ENCODE peak calls at places on chromosome 13, in seven cellular contexts. P is HCT116, O is GM23248, X is neural progenitor cell, D is hepatocyte, S is GM23338, V is PC-3. E is an unnamed sample.

GRCh38 chr13:112972867-112973576 is 4.0 kb downstream of the MCF2L start:
- DNase-seq in P (no peak), O (no peak), X (no peak), D (no peak), S (no peak), V (no peak), E (no peak)

GRCh38 chr13:113991191-113991669 is 17.4 kb upstream of the C13orf46 start:
- DNase-seq in P (no peak), O (no peak), X (no peak), D (no peak), S (no peak), V (no peak), E (no peak)

GRCh38 chr13:50979187-50979586 is 69.6 kb downstream of the RNASEH2B start:
- DNase-seq in P (no peak), O (no peak), X (no peak), D (no peak), S (no peak), V (no peak), E (no peak)

GRCh38 chr13:37602743-37603381 is 4.3 kb upstream of the POSTN start:
- DNase-seq in P (no peak), O (peak; percentile 70), X (no peak), D (peak; percentile 10), S (no peak), V (peak; percentile 6), E (no peak)

GRCh38 chr13:113405481-113406300 is 41.8 kb upstream of the GRTP1 start:
- DNase-seq in P (no peak), O (no peak), X (no peak), D (no peak), S (no peak), V (no peak), E (no peak)

GRCh38 chr13:40127476-40127875 is 472.0 kb downstream of the COG6 start:
- DNase-seq in P (no peak), O (no peak), X (no peak), D (no peak), S (no peak), V (no peak), E (peak; percentile 63)

GRCh38 chr13:98413796-98414195 is 163.1 kb downstream of the STK24 start:
- DNase-seq in P (no peak), O (no peak), X (no peak), D (no peak), S (peak; percentile 21), V (no peak), E (no peak)

GRCh38 chr13:72304121-72304745 is 423.2 kb downstream of the MZT1 start:
- DNase-seq in P (no peak), O (no peak), X (no peak), D (no peak), S (no peak), V (no peak), E (no peak)

GRCh38 chr13:75353786-75354193 is 128.2 kb downstream of the TBC1D4 start:
- DNase-seq in P (no peak), O (peak; percentile 59), X (no peak), D (no peak), S (no peak), V (no peak), E (peak; percentile 90)

GRCh38 chr13:44108345-44108858 is 228.7 kb downstream of the LACC1 start:
- DNase-seq in P (no peak), O (no peak), X (no peak), D (peak; percentile 83), S (no peak), V (peak; percentile 74), E (no peak)

GRCh38 chr13:87671824-87672603 is 843 bp downstream of the SLITRK5 start:
- DNase-seq in P (no peak), O (peak; percentile 9), X (peak; percentile 62), D (peak; percentile 11), S (peak; percentile 58), V (no peak), E (no peak)

GRCh38 chr13:50389726-50390125 is 374.5 kb downstream of the KCNRG start:
- DNase-seq in P (no peak), O (no peak), X (no peak), D (no peak), S (no peak), V (no peak), E (no peak)

GRCh38 chr13:50275392-50276063 is 260.3 kb downstream of the KCNRG start:
- DNase-seq in P (no peak), O (peak; percentile 21), X (no peak), D (peak; percentile 36), S (no peak), V (no peak), E (no peak)

GRCh38 chr13:42405665-42406390 is 133.9 kb downstream of the AKAP11 start:
- DNase-seq in P (no peak), O (peak; percentile 44), X (no peak), D (no peak), S (no peak), V (peak; percentile 10), E (no peak)

GRCh38 chr13:49927755-49928154 is 8.4 kb downstream of the SPRYD7 start:
- DNase-seq in P (no peak), O (peak; percentile 75), X (no peak), D (no peak), S (no peak), V (no peak), E (no peak)

GRCh38 chr13:57424379-57424778 is 207.2 kb upstream of the PCDH17 start:
- DNase-seq in P (no peak), O (no peak), X (no peak), D (no peak), S (no peak), V (no peak), E (no peak)

GRCh38 chr13:98370806-98371553 is 193.9 kb upstream of the RNF113B start:
- DNase-seq in P (no peak), O (peak; percentile 91), X (no peak), D (peak; percentile 35), S (no peak), V (no peak), E (no peak)

GRCh38 chr13:37201081-37201480 is 95.6 kb upstream of the CSNK1A1L start:
- DNase-seq in P (no peak), O (no peak), X (no peak), D (no peak), S (no peak), V (no peak), E (no peak)

GRCh38 chr13:94414141-94414540 is 65.3 kb downstream of the DCT start:
- DNase-seq in P (no peak), O (no peak), X (no peak), D (no peak), S (no peak), V (no peak), E (no peak)

GRCh38 chr13:94415484-94415883 is 64.0 kb downstream of the DCT start:
- DNase-seq in P (no peak), O (no peak), X (peak; percentile 17), D (no peak), S (no peak), V (no peak), E (no peak)

GRCh38 chr13:94417294-94417693 is 62.2 kb downstream of the DCT start:
- DNase-seq in P (no peak), O (no peak), X (no peak), D (no peak), S (no peak), V (no peak), E (no peak)

GRCh38 chr13:94419304-94419943 is 60.1 kb downstream of the DCT start:
- DNase-seq in P (no peak), O (peak; percentile 87), X (no peak), D (no peak), S (no peak), V (peak; percentile 72), E (no peak)

DNA sequence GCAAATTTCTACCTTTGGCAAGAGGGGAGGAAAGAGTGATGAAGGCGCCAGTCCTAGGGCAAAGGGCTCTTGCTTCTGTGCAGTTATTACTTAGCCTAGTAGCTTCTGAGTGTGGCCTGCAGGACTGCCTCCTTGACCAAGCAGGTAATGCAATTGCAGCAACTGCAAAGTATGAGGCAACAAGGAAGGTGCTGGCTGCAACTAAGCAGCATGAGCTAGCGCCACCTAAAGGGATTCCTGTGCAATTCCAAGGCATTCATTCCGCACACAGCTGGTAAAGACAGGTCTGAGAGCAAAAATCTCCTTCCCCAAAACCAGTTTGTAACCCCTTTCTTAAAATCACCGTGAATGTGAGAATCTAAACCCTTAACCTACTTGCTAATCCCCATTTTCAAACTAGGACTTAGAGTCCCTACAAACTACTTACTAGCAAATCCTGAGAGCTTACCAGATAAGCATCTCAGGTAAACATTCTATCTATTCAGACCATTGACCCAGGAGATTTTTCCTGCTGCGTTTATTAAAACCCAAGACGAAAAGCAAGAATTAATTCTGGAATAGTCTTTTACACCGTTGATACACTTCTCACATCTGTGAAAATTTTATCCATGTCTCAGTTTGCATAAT is 62.9 kb downstream of the DCT start:
- DNase-seq in P (peak; percentile 51), O (peak; percentile 43), X (peak; percentile 83), D (peak; percentile 71), S (peak; percentile 94), V (peak; percentile 49), E (no peak)
- TF ChIP-seq EZH2phosphoT487 in P (no peak), O (no peak), X (no peak), D (no peak), S (no peak), V (no peak), E (no peak)

GRCh38 chr13:48862572-48862971 is 113.1 kb upstream of the FNDC3A start:
- DNase-seq in P (no peak), O (no peak), X (no peak), D (no peak), S (no peak), V (no peak), E (no peak)
- H3K4me3 ChIP-seq in P (no peak overlapping the region), O (no peak overlapping the region), X (no peak overlapping the region), D (no peak overlapping the region), S (no peak overlapping the region), V (no peak overlapping the region), E (no peak overlapping the region)

GRCh38 chr13:45519473-45519872 is 54.7 kb downstream of the COG3 start:
- DNase-seq in P (no peak), O (no peak), X (no peak), D (no peak), S (no peak), V (no peak), E (no peak)

GRCh38 chr13:45518525-45519235 is 53.9 kb downstream of the COG3 start:
- DNase-seq in P (no peak), O (peak; percentile 87), X (no peak), D (no peak), S (no peak), V (peak; percentile 79), E (no peak)

GRCh38 chr13:45521292-45521691 is 56.6 kb downstream of the COG3 start:
- DNase-seq in P (no peak), O (peak; percentile 50), X (no peak), D (peak; percentile 35), S (no peak), V (peak; percentile 79), E (no peak)

GRCh38 chr13:45527699-45528462 is 63.1 kb downstream of the COG3 start:
- DNase-seq in P (no peak), O (no peak), X (no peak), D (peak; percentile 42), S (no peak), V (peak; percentile 84), E (no peak)

GRCh38 chr13:45522571-45522970 is 57.8 kb downstream of the COG3 start:
- DNase-seq in P (no peak), O (peak; percentile 47), X (no peak), D (no peak), S (no peak), V (no peak), E (no peak)
- TF ChIP-seq EZH2 in P (no peak), O (no peak), X (no peak), D (no peak), S (no peak), V (no peak), E (no peak)

GRCh38 chr13:47545206-47545605 is 455.9 kb downstream of the SUCLA2 start:
- DNase-seq in P (no peak), O (peak; percentile 12), X (no peak), D (no peak), S (no peak), V (no peak), E (no peak)

GRCh38 chr13:47539317-47539716 is 461.8 kb downstream of the SUCLA2 start:
- DNase-seq in P (no peak), O (no peak), X (no peak), D (no peak), S (no peak), V (no peak), E (no peak)
- TF ChIP-seq EZH2phosphoT487 in P (no peak), O (no peak), X (no peak), D (no peak), S (no peak), V (no peak), E (no peak)